ENCODE peak calls at places on chromosomes 5 and 9, in eight cellular contexts. R is PC-3; F is foreskin fibroblast; E is thoracic aorta; P is endothelial cell; A is activated CD8-positive, alpha-beta T cell treated with anti-CD3 and anti-CD28 coated beads for 36 hours; X is cardiac fibroblast; C is astrocyte. Q is an unnamed sample.

GRCh38 chr9:133506653-133507038 is 18.1 kb downstream of the MYMK start:
- DNase-seq in X (peak; percentile 90), R (peak; percentile 85), P (no peak), C (peak; percentile 90), F (peak; percentile 55), A (no peak), E (no peak), Q (no peak)

GRCh38 chr5:43171441-43171840 is 20.6 kb upstream of the NIM1K start:
- DNase-seq in E (no peak), P (no peak), A (no peak), X (no peak), R (no peak), F (no peak), C (no peak), Q (no peak)

GRCh38 chr9:32587901-32588300 is 14.9 kb upstream of the NDUFB6 start:
- DNase-seq in X (peak; percentile 28), C (peak; percentile 78), E (no peak), F (no peak), R (no peak), P (no peak), A (peak; percentile 42), Q (no peak)

GRCh38 chr5:38500861-38501260 is 55.6 kb downstream of the LIFR start:
- DNase-seq in R (peak; percentile 62), E (no peak), X (peak; percentile 48), A (no peak), C (peak; percentile 49), F (peak; percentile 70), P (no peak), Q (no peak)

GRCh38 chr9:34546834-34547827 is 24.3 kb upstream of the ENHO start:
- DNase-seq in X (peak; percentile 87), R (peak; percentile 74), A (peak; percentile 89), E (no peak), P (peak; percentile 85), F (peak; percentile 43), C (peak; percentile 57), Q (peak; percentile 59)

GRCh38 chr5:134552301-134552700 is 26.8 kb downstream of the JADE2 start:
- DNase-seq in F (peak; percentile 92), A (no peak), C (peak; percentile 99), X (peak; percentile 96), E (peak; percentile 72), P (no peak), R (peak; percentile 84), Q (no peak)

GRCh38 chr5:17190242-17190778 is 27.1 kb upstream of the BASP1 start:
- DNase-seq in X (peak; percentile 90), C (peak; percentile 54), F (peak; percentile 62), P (peak; percentile 55), E (no peak), A (no peak), R (peak; percentile 90), Q (peak; percentile 32)

GRCh38 chr5:167801999-167802398 is 489.4 kb upstream of the WWC1 start:
- DNase-seq in P (no peak), E (no peak), C (no peak), R (no peak), A (no peak), F (no peak), X (no peak), Q (no peak)

GRCh38 chr5:73381587-73382411 is 66.8 kb downstream of the FOXD1 start:
- DNase-seq in A (no peak), X (no peak), F (no peak), E (no peak), C (no peak), R (no peak), P (no peak), Q (peak; percentile 18)

GRCh38 chr5:72760259-72760658 is 56.2 kb upstream of the TNPO1 start:
- DNase-seq in X (peak; percentile 54), E (no peak), P (no peak), C (peak; percentile 2), F (peak; percentile 46), A (no peak), R (peak; percentile 7), Q (no peak)

GRCh38 chr9:38359689-38360385 is 32.7 kb upstream of the ALDH1B1 start:
- DNase-seq in C (peak; percentile 29), P (no peak), F (no peak), A (no peak), E (no peak), R (no peak), X (peak; percentile 62), Q (no peak)

GRCh38 chr9:77946969-77947368 is 84.6 kb downstream of the GNAQ start:
- DNase-seq in X (no peak), E (no peak), F (no peak), C (no peak), P (no peak), A (no peak), R (peak; percentile 5), Q (no peak)

GRCh38 chr9:84997472-84997871 is 327.9 kb downstream of the NTRK2 start:
- DNase-seq in E (no peak), A (no peak), R (no peak), P (no peak), X (no peak), C (no peak), F (no peak), Q (no peak)
- TF ChIP-seq CTCF in E (no peak), A (no peak), R (no peak), P (no peak), X (no peak), C (no peak), F (no peak), Q (peak; percentile 32)

GRCh38 chr5:125835293-125836172 is 587.7 kb upstream of the GRAMD2B start:
- DNase-seq in A (no peak), P (peak; percentile 60), R (peak; percentile 21), C (peak; percentile 47), F (no peak), E (no peak), X (peak; percentile 61), Q (peak; percentile 12)
- TF ChIP-seq CTCF in A (no peak), P (peak; percentile 81), R (peak; percentile 44), C (peak; percentile 72), F (peak; percentile 31), E (peak; percentile 59), X (peak; percentile 69), Q (peak; percentile 36)

DNA sequence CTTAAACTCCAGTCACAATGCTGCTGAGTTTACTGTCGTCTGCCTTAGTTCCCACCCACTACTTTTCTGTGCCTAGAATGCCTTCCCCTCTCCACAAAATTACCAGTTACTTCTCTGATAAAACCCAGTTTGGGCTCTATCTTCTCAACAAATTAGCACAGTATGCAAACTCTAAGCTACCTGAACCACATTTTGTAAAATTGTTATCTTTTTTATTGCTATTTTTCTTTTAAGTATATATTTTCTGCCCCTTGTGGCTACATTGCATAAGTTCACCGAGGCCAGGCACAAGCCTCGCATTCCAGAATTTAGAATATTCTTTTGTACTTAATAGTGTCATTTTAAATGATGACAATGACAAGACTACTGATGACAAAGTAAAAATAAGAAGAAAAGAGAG is 60.0 kb downstream of the POU5F2 start:
- DNase-seq in X (peak; percentile 28), F (no peak), R (no peak), A (no peak), C (no peak), E (no peak), P (no peak), Q (no peak)
- TF ChIP-seq CTCF in X (peak; percentile 37), F (peak; percentile 8), R (peak; percentile 57), A (no peak), C (peak; percentile 27), E (no peak), P (peak; percentile 84), Q (no peak)

GRCh38 chr9:83231039-83231438 is 168.1 kb upstream of the RASEF start:
- DNase-seq in E (no peak), P (peak; percentile 15), C (no peak), X (peak; percentile 80), F (no peak), R (no peak), A (peak; percentile 18), Q (no peak)
- TF ChIP-seq CTCF in E (no peak), P (peak; percentile 43), C (no peak), X (peak; percentile 80), F (peak; percentile 63), R (no peak), A (peak; percentile 23), Q (no peak)